ENCODE peak calls at places on chromosomes 2 and 18, in six cellular contexts. Q, K, O, V, Z and P are unnamed samples.

GRCh38 chr2:11784747-11785610 is 38.5 kb downstream of the LPIN1 start:
- DNase-seq in O (peak), V (peak), Q (peak), K (peak), Z (no peak), P (no peak)

GRCh38 chr2:3953117-3953516 is 249.7 kb downstream of the DCDC2C start:
- DNase-seq in Z (no peak), K (no peak), V (no peak), Q (no peak), O (no peak), P (no peak)

GRCh38 chr2:241048949-241049343 is 50.5 kb downstream of the SNED1 start:
- DNase-seq in O (no peak), V (no peak), K (no peak), Z (no peak), Q (peak), P (no peak)

GRCh38 chr18:59383831-59384230 is 24.8 kb upstream of the LMAN1 start:
- DNase-seq in O (no peak), V (no peak), Z (no peak), Q (no peak), K (no peak), P (no peak)

GRCh38 chr2:75729861-75730260 is 19.1 kb upstream of the GCFC2 start:
- DNase-seq in K (no peak), O (no peak), Z (no peak), V (no peak), Q (no peak), P (no peak)

GRCh38 chr18:29164020-29164706 is 987.2 kb upstream of the CDH2 start:
- DNase-seq in K (no peak), Z (no peak), Q (no peak), V (no peak), O (no peak), P (no peak)

GRCh38 chr2:172052000-172052983 is 33.0 kb upstream of the DLX1 start:
- DNase-seq in O (no peak), K (no peak), V (peak), Q (no peak), Z (no peak), P (no peak)

GRCh38 chr2:37472959-37473358 is 128.5 kb downstream of the QPCT start:
- DNase-seq in K (no peak), V (no peak), Q (no peak), O (no peak), Z (no peak), P (no peak)

GRCh38 chr2:45919711-45920111 is 268.2 kb downstream of the PRKCE start:
- DNase-seq in Z (no peak), Q (no peak), K (no peak), V (peak), O (no peak), P (no peak)

GRCh38 chr2:16773080-16773713 is 107.6 kb upstream of the CYRIA start:
- DNase-seq in K (no peak), Q (peak), V (peak), O (peak), Z (no peak), P (no peak)

GRCh38 chr18:76528477-76529432 is 33.7 kb upstream of the ZNF516 start:
- DNase-seq in Z (no peak), K (no peak), V (no peak), O (no peak), Q (no peak), P (no peak)

GRCh38 chr2:241751152-241751551 is 16.7 kb downstream of the D2HGDH start:
- DNase-seq in K (no peak), Q (no peak), Z (no peak), O (no peak), V (no peak), P (no peak)

GRCh38 chr18:35143615-35144596 is 96.9 kb upstream of the ZNF397 start:
- DNase-seq in K (no peak), V (peak), Z (no peak), Q (peak), O (peak), P (peak)

GRCh38 chr2:215736653-215737290 is 276.6 kb downstream of the MREG start:
- DNase-seq in O (peak), Z (no peak), K (no peak), Q (no peak), V (no peak), P (no peak)

GRCh38 chr18:14100503-14101286 is 31.5 kb downstream of the ZNF519 start:
- DNase-seq in O (no peak), Z (no peak), V (no peak), K (no peak), Q (no peak), P (no peak)

GRCh38 chr2:121617042-121617599 is 32.1 kb downstream of the CLASP1 start:
- DNase-seq in V (no peak), Z (no peak), O (peak), K (no peak), Q (no peak), P (no peak)

GRCh38 chr18:14179306-14179705 is 47.1 kb upstream of the ZNF519 start:
- DNase-seq in Z (no peak), K (no peak), Q (no peak), O (no peak), V (no peak), P (peak)

GRCh38 chr2:160432633-160433032 is 61.0 kb downstream of the RBMS1 start:
- DNase-seq in K (no peak), Q (no peak), V (no peak), Z (no peak), O (no peak), P (no peak)

GRCh38 chr2:29983308-29983707 is 61.9 kb upstream of the ALK start:
- DNase-seq in O (no peak), Z (no peak), K (no peak), V (no peak), Q (no peak), P (no peak)

GRCh38 chr2:165837122-165837521 is 43.1 kb upstream of the GALNT3 start:
- DNase-seq in V (no peak), Q (no peak), Z (no peak), O (peak), K (no peak), P (no peak)

GRCh38 chr18:65091737-65092329 is 659.0 kb upstream of the CDH7 start:
- DNase-seq in K (no peak), Z (no peak), Q (no peak), O (no peak), V (no peak), P (no peak)

GRCh38 chr2:100742884-100743283 is 77.1 kb upstream of the NPAS2 start:
- DNase-seq in Q (no peak), Z (no peak), O (no peak), V (no peak), K (no peak), P (no peak)

GRCh38 chr2:238286551-238286950 is 1.9 kb downstream of the PER2 start:
- DNase-seq in Z (no peak), O (no peak), K (no peak), Q (no peak), V (no peak), P (no peak)

GRCh38 chr2:64865073-64865830 is 123.9 kb upstream of the SLC1A4 start:
- DNase-seq in Z (peak), O (peak), K (peak), V (peak), Q (peak), P (peak)

GRCh38 chr2:175926272-175926671 is 75.8 kb downstream of the LNPK start:
- DNase-seq in O (no peak), V (no peak), K (no peak), Q (no peak), Z (no peak), P (no peak)

GRCh38 chr2:200578778-200579177 is 7.0 kb upstream of the AOX1 start:
- DNase-seq in K (no peak), O (no peak), Q (no peak), V (no peak), Z (no peak), P (no peak)

GRCh38 chr2:220077488-220077887 is 450.1 kb downstream of the SLC4A3 start:
- DNase-seq in O (no peak), K (no peak), V (no peak), Q (no peak), Z (no peak), P (no peak)

GRCh38 chr2:182360012-182360662 is 66.7 kb downstream of the PDE1A start:
- DNase-seq in K (no peak), V (no peak), Z (no peak), Q (no peak), O (no peak), P (no peak)

GRCh38 chr2:203586696-203587095 is 51.6 kb upstream of the RAPH1 start:
- DNase-seq in Q (no peak), K (no peak), O (no peak), V (no peak), Z (no peak), P (no peak)

GRCh38 chr2:230784840-230785239 is 72.2 kb downstream of the CAB39 start:
- DNase-seq in V (no peak), Z (no peak), K (no peak), O (no peak), Q (no peak), P (no peak)

GRCh38 chr2:29561241-29562027 is 360.0 kb downstream of the ALK start:
- DNase-seq in Z (no peak), Q (no peak), O (no peak), V (no peak), K (no peak), P (no peak)

GRCh38 chr18:12307251-12307736 is 747 bp upstream of the TUBB6 start:
- DNase-seq in Z (no peak), Q (no peak), K (no peak), O (no peak), V (peak), P (no peak)

GRCh38 chr2:182866461-182867369 is at the start of gene FRZB:
- DNase-seq in K (no peak), V (peak), Z (no peak), O (peak), Q (peak), P (no peak)

GRCh38 chr18:60888225-60888624 is 445.0 kb upstream of the CDH20 start:
- DNase-seq in V (no peak), Q (no peak), K (no peak), Z (no peak), O (no peak), P (no peak)